ENCODE peak calls at places on chromosomes 6 and 20, in ten cellular contexts. Q, Z, J, A, I, O, N, M, K and T are unnamed samples.

GRCh38 chr20:3172933-3173581 is at the start of gene LZTS3:
- DNase-seq in Q (no peak), Z (peak; percentile 39), J (peak; percentile 48), A (no peak), I (peak; percentile 14), O (peak; percentile 82), N (peak; percentile 84), M (peak; percentile 86), K (peak; percentile 80), T (peak; percentile 57)

GRCh38 chr6:126826315-126826714 is 292.2 kb upstream of the RSPO3 start:
- DNase-seq in Q (no peak), Z (peak; percentile 28), J (peak; percentile 44), A (no peak), I (no peak), O (no peak), N (no peak), M (no peak), K (no peak), T (no peak)

GRCh38 chr6:134174790-134175531 is 122.5 kb upstream of the SLC2A12 start:
- DNase-seq in Q (peak; percentile 85), Z (peak; percentile 86), J (peak; percentile 96), A (peak; percentile 79), I (peak; percentile 89), O (peak; percentile 97), N (peak; percentile 91), M (peak; percentile 97), K (peak; percentile 97), T (peak; percentile 92)

GRCh38 chr20:62704341-62704948 is 4.2 kb upstream of the NTSR1 start:
- DNase-seq in Q (peak; percentile 90), Z (peak; percentile 95), J (peak; percentile 79), A (peak; percentile 93), I (peak; percentile 96), O (no peak), N (no peak), M (peak; percentile 80), K (no peak), T (peak; percentile 94)

GRCh38 chr6:48560408-48560807 is 449.4 kb upstream of the PTCHD4 start:
- DNase-seq in Q (peak; percentile 22), Z (peak; percentile 22), J (peak; percentile 74), A (no peak), I (peak; percentile 12), O (no peak), N (no peak), M (no peak), K (no peak), T (peak; percentile 11)

GRCh38 chr20:29302979-29303644 is 1954.4 kb upstream of the DEFB115 start:
- DNase-seq in Q (no peak), Z (no peak), J (no peak), A (no peak), I (no peak), O (no peak), N (no peak), M (peak; percentile 31), K (no peak), T (no peak)

GRCh38 chr6:33700391-33701050 is 11.0 kb downstream of the UQCC2 start:
- DNase-seq in Q (peak; percentile 63), Z (peak; percentile 70), J (peak; percentile 85), A (no peak), I (peak; percentile 66), O (peak; percentile 77), N (no peak), M (peak; percentile 83), K (peak; percentile 78), T (peak; percentile 85)

GRCh38 chr20:60201198-60201597 is 243.0 kb downstream of the CDH26 start:
- DNase-seq in Q (no peak), Z (no peak), J (no peak), A (no peak), I (no peak), O (no peak), N (no peak), M (no peak), K (no peak), T (no peak)

GRCh38 chr6:558089-558488 is 98.8 kb downstream of the HUS1B start:
- DNase-seq in Q (no peak), Z (no peak), J (peak; percentile 36), A (no peak), I (no peak), O (no peak), N (no peak), M (no peak), K (no peak), T (no peak)
- TF ChIP-seq CTCF in Q (peak; percentile 67), Z (peak; percentile 32), J (peak; percentile 47), A (peak; percentile 12), I (peak; percentile 24), O (peak; percentile 7), N (no peak), M (no peak), K (peak; percentile 26), T (no peak)

DNA sequence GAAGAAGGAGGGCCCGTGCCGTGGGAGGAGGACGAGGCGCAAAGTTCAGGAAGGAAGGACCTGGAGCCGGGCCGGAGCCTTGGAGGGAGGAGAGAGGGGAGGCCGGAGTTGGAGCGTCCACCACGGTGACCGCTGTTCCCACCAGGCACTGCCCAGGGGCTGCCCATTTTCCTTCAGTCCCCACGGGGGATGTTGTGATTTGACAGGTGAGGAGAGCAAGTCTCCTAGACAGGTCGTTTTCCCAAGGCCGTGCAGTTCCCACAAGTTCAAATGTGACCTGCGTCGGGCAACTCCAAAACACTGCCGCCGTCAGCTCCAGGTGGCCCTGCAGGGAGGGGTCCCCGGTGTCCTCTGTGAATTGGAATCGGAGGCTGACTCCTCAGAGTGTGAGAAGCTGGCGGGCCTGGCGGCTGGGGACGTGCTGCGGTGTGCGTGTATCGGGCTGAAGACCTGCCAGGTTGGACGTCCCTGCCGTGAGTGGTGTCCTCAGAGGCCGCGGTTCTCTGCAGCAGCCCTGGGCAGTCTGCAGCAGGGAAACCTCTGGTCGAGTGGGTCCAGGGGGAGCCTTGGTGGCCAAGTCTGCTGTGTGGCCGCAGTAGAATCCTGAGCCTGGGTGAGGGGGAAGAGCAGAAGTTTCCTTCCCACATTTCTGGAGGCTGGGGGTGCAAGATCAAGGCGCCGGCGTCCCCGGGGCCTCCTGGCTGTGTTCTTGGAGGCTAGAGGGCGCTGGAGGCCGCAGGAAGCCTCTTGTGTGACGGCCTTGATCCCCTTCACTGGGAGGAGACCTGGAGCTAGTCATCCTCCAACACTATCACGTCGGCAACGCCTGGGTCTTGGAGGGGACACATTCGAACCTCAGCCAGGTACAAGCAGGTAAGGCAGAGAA is 115.0 kb upstream of the FRMD1 start:
- DNase-seq in Q (no peak), Z (no peak), J (no peak), A (no peak), I (no peak), O (no peak), N (peak; percentile 68), M (no peak), K (peak; percentile 28), T (no peak)
- TF ChIP-seq CTCF in Q (no peak), Z (no peak), J (no peak), A (no peak), I (no peak), O (no peak), N (no peak), M (no peak), K (no peak), T (no peak)

GRCh38 chr6:11412616-11413015 is 124.9 kb upstream of the TMEM170B start:
- DNase-seq in Q (no peak), Z (no peak), J (no peak), A (no peak), I (no peak), O (no peak), N (no peak), M (no peak), K (no peak), T (no peak)

GRCh38 chr6:11414564-11414963 is 123.0 kb upstream of the TMEM170B start:
- DNase-seq in Q (no peak), Z (no peak), J (peak; percentile 38), A (no peak), I (no peak), O (no peak), N (no peak), M (no peak), K (no peak), T (peak; percentile 64)

GRCh38 chr6:11413728-11414127 is 123.8 kb upstream of the TMEM170B start:
- DNase-seq in Q (peak; percentile 78), Z (peak; percentile 55), J (peak; percentile 79), A (no peak), I (no peak), O (no peak), N (no peak), M (no peak), K (no peak), T (no peak)

GRCh38 chr6:11412011-11412424 is 125.5 kb upstream of the TMEM170B start:
- DNase-seq in Q (peak; percentile 51), Z (peak; percentile 38), J (peak; percentile 72), A (no peak), I (peak; percentile 57), O (no peak), N (no peak), M (no peak), K (no peak), T (no peak)

DNA sequence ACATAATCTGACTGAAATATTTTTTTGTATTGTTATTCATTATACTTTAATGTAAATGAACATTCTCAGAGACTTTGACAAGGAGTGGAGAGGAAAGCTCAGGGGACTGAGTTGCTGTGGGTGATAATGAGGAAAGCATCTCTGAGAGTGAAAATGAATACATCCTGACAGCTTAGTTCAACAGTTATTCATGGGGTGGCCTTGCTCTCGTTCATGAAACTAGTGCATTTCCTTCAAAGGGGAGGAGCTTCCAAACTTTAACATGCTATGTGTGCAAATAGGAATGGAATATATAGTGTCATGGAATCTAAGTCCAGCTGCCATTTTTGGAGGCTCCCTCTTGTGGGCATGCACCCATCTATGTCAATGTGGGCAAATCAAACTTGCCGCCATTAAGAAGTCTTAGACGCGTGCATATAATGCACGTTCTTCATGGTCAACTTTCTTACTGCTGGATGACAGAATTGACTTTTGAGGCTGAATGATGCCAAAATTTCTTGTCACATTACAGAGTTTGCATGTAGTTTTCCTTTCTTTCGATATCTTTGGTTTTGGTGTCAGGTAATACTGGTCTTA is 124.3 kb upstream of the TMEM170B start:
- DNase-seq in Q (no peak), Z (no peak), J (no peak), A (no peak), I (no peak), O (no peak), N (no peak), M (no peak), K (no peak), T (no peak)
- TF ChIP-seq CTCF in Q (peak; percentile 53), Z (no peak), J (peak; percentile 21), A (no peak), I (no peak), O (no peak), N (no peak), M (no peak), K (no peak), T (no peak)

GRCh38 chr20:7275628-7276237 is 508.2 kb downstream of the BMP2 start:
- DNase-seq in Q (no peak), Z (no peak), J (no peak), A (no peak), I (no peak), O (no peak), N (no peak), M (no peak), K (no peak), T (no peak)

GRCh38 chr20:7274870-7275269 is 507.4 kb downstream of the BMP2 start:
- DNase-seq in Q (no peak), Z (no peak), J (no peak), A (no peak), I (no peak), O (no peak), N (no peak), M (no peak), K (no peak), T (no peak)

GRCh38 chr20:7269452-7269851 is 502.0 kb downstream of the BMP2 start:
- DNase-seq in Q (no peak), Z (no peak), J (no peak), A (no peak), I (no peak), O (no peak), N (no peak), M (no peak), K (no peak), T (no peak)

GRCh38 chr20:7272512-7272911 is 505.0 kb downstream of the BMP2 start:
- DNase-seq in Q (no peak), Z (no peak), J (peak; percentile 53), A (no peak), I (no peak), O (no peak), N (no peak), M (no peak), K (no peak), T (no peak)
- TF ChIP-seq CTCF in Q (no peak), Z (no peak), J (peak; percentile 71), A (peak; percentile 44), I (no peak), O (peak; percentile 47), N (no peak), M (no peak), K (no peak), T (no peak)